ENCODE peak calls at places on chromosomes 13 and 19, in five cellular contexts. P is left ventricle myocardium superior, U is activated B cell treated with CpG ODN at 0.5 μM for 24 hours, O is fibroblast of lung, N is left ventricle myocardium inferior. Y is an unnamed sample.

GRCh38 chr13:98775844-98776598 is 23.5 kb upstream of the SLC15A1 start:
- DNase-seq in P (no peak), U (no peak), O (peak; percentile 82), N (no peak), Y (peak; percentile 67)

GRCh38 chr13:44046428-44046827 is 166.7 kb downstream of the LACC1 start:
- DNase-seq in P (no peak), U (no peak), O (no peak), N (no peak), Y (no peak)

GRCh38 chr13:41751277-41751676 is 209.6 kb downstream of the VWA8 start:
- DNase-seq in P (peak; percentile 47), U (no peak), O (peak; percentile 74), N (peak; percentile 38), Y (no peak)

GRCh38 chr19:10256970-10257615 is 5.1 kb downstream of the MRPL4 start:
- DNase-seq in P (no peak), U (no peak), O (no peak), N (no peak), Y (no peak)

GRCh38 chr13:92137519-92137918 is 739.1 kb downstream of the GPC5 start:
- DNase-seq in P (no peak), U (no peak), O (peak; percentile 1), N (no peak), Y (no peak)

GRCh38 chr19:1250374-1251232 is 2.2 kb downstream of the MIDN start:
- DNase-seq in P (peak; percentile 81), U (peak; percentile 60), O (peak; percentile 67), N (peak; percentile 74), Y (no peak)

GRCh38 chr19:57239982-57240310 is 486 bp upstream of the ZNF805 start:
- DNase-seq in P (no peak), U (no peak), O (no peak), N (peak; percentile 16), Y (no peak)

GRCh38 chr13:113390874-113391497 is 27.1 kb upstream of the GRTP1 start:
- DNase-seq in P (no peak), U (no peak), O (peak; percentile 26), N (no peak), Y (no peak)

GRCh38 chr19:11180346-11180745 is 17.0 kb downstream of the KANK2 start:
- DNase-seq in P (no peak), U (no peak), O (no peak), N (no peak), Y (no peak)

GRCh38 chr13:99709134-99709533 is 207.9 kb downstream of the TM9SF2 start:
- DNase-seq in P (no peak), U (no peak), O (no peak), N (no peak), Y (no peak)

GRCh38 chr19:17341845-17342244 is 4.5 kb downstream of the GTPBP3 start:
- DNase-seq in P (no peak), U (no peak), O (no peak), N (no peak), Y (no peak)

GRCh38 chr19:48393559-48394330 is at the start of gene GRIN2D:
- DNase-seq in P (peak; percentile 36), U (peak; percentile 35), O (peak; percentile 47), N (no peak), Y (no peak)

GRCh38 chr13:51895906-51896888 is 34.4 kb downstream of the CCDC70 start:
- DNase-seq in P (peak; percentile 68), U (no peak), O (peak; percentile 50), N (peak; percentile 30), Y (peak; percentile 34)

GRCh38 chr19:3361384-3362216 is 4.8 kb upstream of the NFIC start:
- DNase-seq in P (no peak), U (no peak), O (no peak), N (no peak), Y (no peak)

GRCh38 chr19:1239796-1240737 is 1.5 kb upstream of the ATP5F1D start:
- DNase-seq in P (peak; percentile 96), U (peak; percentile 93), O (peak; percentile 87), N (peak; percentile 90), Y (peak; percentile 85)

GRCh38 chr13:100490692-100491091 is 97.9 kb downstream of the GGACT start:
- DNase-seq in P (no peak), U (no peak), O (peak; percentile 34), N (no peak), Y (no peak)

GRCh38 chr13:95100525-95101121 is 200.6 kb downstream of the ABCC4 start:
- DNase-seq in P (no peak), U (no peak), O (peak; percentile 82), N (no peak), Y (peak; percentile 76)

GRCh38 chr13:60627071-60627686 is 230.2 kb downstream of the TDRD3 start:
- DNase-seq in P (no peak), U (no peak), O (peak; percentile 25), N (no peak), Y (no peak)

GRCh38 chr19:48613024-48613851 is 1.6 kb downstream of the FAM83E start:
- DNase-seq in P (no peak), U (no peak), O (no peak), N (no peak), Y (no peak)

Y was measured in HCEC 1CT.